ENCODE peak calls at places on chromosome 20, in five cellular contexts. J, W, G, T and X are unnamed samples. For H3K27me3, the result is how much of the 10 kb centered on the place peaks cover.

GRCh38 chr20:54151073-54151436 is 22.7 kb downstream of the CYP24A1 start:
- DNase-seq in J (no peak), W (no peak), G (no peak), T (no peak), X (no peak)

GRCh38 chr20:19495905-19496703 is 262.0 kb upstream of the RIN2 start:
- DNase-seq in J (no peak), W (no peak), G (no peak), T (no peak), X (no peak)

GRCh38 chr20:44548171-44548678 is 26.4 kb upstream of the SERINC3 start:
- DNase-seq in J (no peak), W (no peak), G (no peak), T (no peak), X (no peak)

GRCh38 chr20:53425481-53425880 is 168.2 kb downstream of the ZNF217 start:
- DNase-seq in J (no peak), W (no peak), G (no peak), T (no peak), X (no peak)

GRCh38 chr20:3966571-3966970 is 48.8 kb downstream of the RNF24 start:
- DNase-seq in J (no peak), W (no peak), G (no peak), T (no peak), X (no peak)

GRCh38 chr20:53738039-53738944 is 144.7 kb upstream of the ZNF217 start:
- DNase-seq in J (no peak), W (peak), G (peak), T (peak), X (peak)

GRCh38 chr20:62143118-62143975 is at the start of the genes PSMA7 and SS18L1:
- DNase-seq in J (peak), W (peak), G (peak), T (peak), X (peak)

GRCh38 chr20:13325033-13325432 is 104.0 kb downstream of the ISM1 start:
- DNase-seq in J (peak), W (no peak), G (no peak), T (peak), X (no peak)

GRCh38 chr20:52840041-52840440 is 132.1 kb upstream of the TSHZ2 start:
- DNase-seq in J (no peak), W (no peak), G (no peak), T (no peak), X (no peak)

GRCh38 chr20:37095108-37095608 is 639 bp downstream of the RBL1 start:
- DNase-seq in J (no peak), W (no peak), G (peak), T (no peak), X (no peak)

GRCh38 chr20:9241232-9241692 is 172.4 kb downstream of the PLCB4 start:
- DNase-seq in J (peak), W (no peak), G (peak), T (peak), X (no peak)

GRCh38 chr20:32282461-32282860 is 5.0 kb downstream of the KIF3B start:
- DNase-seq in J (no peak), W (no peak), G (no peak), T (no peak), X (peak)

GRCh38 chr20:58251979-58252591 is 23.6 kb upstream of the ANKRD60 start:
- DNase-seq in J (peak), W (no peak), G (no peak), T (peak), X (no peak)

GRCh38 chr20:11271920-11272594 is 598.3 kb upstream of the JAG1 start:
- DNase-seq in J (no peak), W (no peak), G (no peak), T (no peak), X (no peak)

GRCh38 chr20:35120012-35120701 is 27.0 kb downstream of the EDEM2 start:
- DNase-seq in J (no peak), W (no peak), G (no peak), T (peak), X (no peak)

GRCh38 chr20:3595541-3595940 is 67.7 kb downstream of the GFRA4 start:
- DNase-seq in J (no peak), W (no peak), G (no peak), T (no peak), X (no peak)

GRCh38 chr20:44901972-44902371 is 7.9 kb upstream of the PABPC1L start:
- DNase-seq in J (no peak), W (no peak), G (no peak), T (peak), X (no peak)

GRCh38 chr20:48275325-48275724 is 490.0 kb upstream of the SULF2 start:
- DNase-seq in J (no peak), W (no peak), G (no peak), T (no peak), X (no peak)

GRCh38 chr20:235891-236290 is 8.8 kb downstream of the DEFB129 start:
- DNase-seq in J (no peak), W (no peak), G (no peak), T (no peak), X (no peak)

DNA sequence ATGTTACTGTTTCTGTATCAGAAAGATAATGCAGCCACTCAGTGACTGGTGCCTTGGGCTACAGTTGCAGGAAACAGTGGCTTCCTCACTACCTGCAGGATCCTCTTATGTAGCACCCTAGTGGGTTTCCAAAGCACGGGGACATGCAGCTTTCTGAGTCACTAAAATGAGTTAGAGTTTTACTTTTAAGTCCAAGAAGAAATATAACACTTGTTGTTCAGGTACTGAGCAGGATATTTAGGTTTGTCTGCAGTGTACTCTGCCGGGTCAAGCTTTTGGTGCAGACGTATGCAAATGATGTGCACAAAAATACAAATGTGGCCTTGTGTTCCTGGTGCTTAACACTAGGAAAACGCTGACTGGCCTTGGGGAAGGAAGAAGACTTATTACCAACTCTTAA is 22.0 kb downstream of the ACSS1 start:
- DNase-seq in J (no peak), W (no peak), G (no peak), T (no peak), X (no peak)
- TF ChIP-seq POLR2A in J (no peak), W (no peak), G (no peak), T (no peak), X (no peak)

GRCh38 chr20:60085551-60086132 is 127.4 kb downstream of the CDH26 start:
- DNase-seq in J (no peak), W (no peak), G (no peak), T (no peak), X (no peak)
- H3K27me3 ChIP-seq in J (under half), W (under half), G (under half), T (under half), X (under half)

GRCh38 chr20:63424613-63425012 is 47.8 kb downstream of the KCNQ2 start:
- DNase-seq in J (no peak), W (no peak), G (no peak), T (no peak), X (no peak)
- H3K27ac ChIP-seq in J (no peak), W (no peak), G (no peak), T (no peak), X (no peak)

GRCh38 chr20:25296094-25297093 is 48.5 kb downstream of the PYGB start:
- DNase-seq in J (no peak), W (peak), G (peak), T (peak), X (no peak)
- TF ChIP-seq POLR2A in J (no peak), W (no peak), G (no peak), T (no peak), X (no peak)

DNA sequence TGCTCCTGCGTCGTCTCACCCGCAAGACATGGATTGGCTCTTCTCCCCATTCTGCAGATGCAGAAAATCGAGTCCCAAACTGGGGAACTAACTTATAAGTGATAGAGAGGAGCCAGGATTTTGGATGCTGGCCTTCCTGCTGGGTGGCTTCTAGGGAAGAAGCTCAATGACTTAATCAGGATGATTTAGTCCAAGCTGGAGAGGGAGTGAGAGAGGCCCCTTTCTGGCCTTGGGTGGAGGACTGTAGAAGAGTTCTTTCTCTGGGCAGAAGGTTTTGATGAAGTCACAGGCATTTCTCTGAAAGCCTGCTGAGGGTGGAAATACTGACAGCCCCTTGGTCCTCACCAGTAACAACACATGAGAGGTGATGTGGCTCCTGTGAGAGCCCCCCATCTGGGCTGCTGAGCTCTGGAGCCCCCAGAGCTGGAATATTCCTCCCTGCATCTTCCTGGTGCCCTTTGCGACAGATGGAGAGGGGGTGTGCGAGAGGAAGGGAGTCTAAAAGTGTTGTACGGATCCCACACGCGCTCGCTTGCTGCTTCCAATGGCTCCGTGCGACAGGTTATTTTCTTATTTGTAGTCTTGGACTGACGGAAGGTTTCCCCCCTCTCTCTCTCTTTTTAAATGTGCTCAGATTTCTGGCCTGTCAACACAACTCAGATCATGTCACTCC is 3.4 kb downstream of the SIRPA start:
- DNase-seq in J (no peak), W (no peak), G (no peak), T (no peak), X (no peak)
- H3K27me3 ChIP-seq in J (under half), W (under half), G (under half), T (under half), X (under half)

GRCh38 chr20:45919536-45919933 is 7.6 kb upstream of the PLTP start:
- DNase-seq in J (no peak), W (peak), G (peak), T (peak), X (no peak)

GRCh38 chr20:45918779-45919535 is 7.0 kb upstream of the PLTP start:
- DNase-seq in J (no peak), W (no peak), G (no peak), T (peak), X (no peak)

GRCh38 chr20:45921618-45922189 is 9.7 kb upstream of the PLTP start:
- DNase-seq in J (no peak), W (no peak), G (no peak), T (peak), X (no peak)

GRCh38 chr20:45919951-45920794 is 8.2 kb upstream of the PLTP start:
- DNase-seq in J (no peak), W (no peak), G (no peak), T (peak), X (no peak)

DNA sequence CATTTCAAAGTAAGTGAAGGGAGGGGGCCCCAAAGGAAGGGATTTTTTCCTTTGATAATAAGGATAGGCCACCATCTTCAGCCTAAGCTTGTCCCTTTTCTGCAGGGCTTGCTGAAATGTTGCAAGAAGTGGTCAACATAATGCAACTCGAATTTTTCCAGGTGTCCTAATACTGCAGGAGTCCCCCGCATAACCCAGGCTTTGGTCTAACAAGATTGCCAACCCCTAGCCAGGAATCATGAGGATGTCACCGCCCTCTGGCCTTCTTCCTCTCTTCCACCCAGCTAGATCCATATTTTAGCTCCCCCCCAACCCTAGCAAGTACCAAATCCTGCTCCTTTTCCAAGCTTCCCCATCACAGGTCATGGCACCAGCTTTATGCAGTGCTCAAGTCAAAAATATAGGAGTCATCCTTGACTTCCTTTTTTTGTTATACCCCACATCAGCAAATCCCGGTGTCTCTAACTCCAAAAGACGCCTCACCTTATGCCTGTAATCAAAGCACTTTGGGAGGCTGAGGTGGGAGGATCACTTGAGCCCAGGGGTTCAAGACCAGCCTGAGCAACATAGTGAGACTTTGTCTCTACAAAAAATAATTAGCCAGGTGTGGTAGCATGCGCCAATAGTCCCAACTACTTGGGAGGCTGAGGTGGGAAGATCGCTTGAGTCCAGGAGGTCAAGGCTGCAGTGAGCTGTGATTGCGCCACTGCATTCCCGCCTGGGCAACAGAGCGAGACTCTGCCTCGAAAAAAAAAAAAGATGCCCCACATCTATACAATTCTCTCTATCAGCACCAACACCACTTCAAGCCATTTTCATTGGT is 9.1 kb upstream of the PLTP start:
- DNase-seq in J (no peak), W (no peak), G (no peak), T (no peak), X (no peak)
- H3K27ac ChIP-seq in J (no peak), W (no peak), G (peak), T (peak), X (peak)

DNA sequence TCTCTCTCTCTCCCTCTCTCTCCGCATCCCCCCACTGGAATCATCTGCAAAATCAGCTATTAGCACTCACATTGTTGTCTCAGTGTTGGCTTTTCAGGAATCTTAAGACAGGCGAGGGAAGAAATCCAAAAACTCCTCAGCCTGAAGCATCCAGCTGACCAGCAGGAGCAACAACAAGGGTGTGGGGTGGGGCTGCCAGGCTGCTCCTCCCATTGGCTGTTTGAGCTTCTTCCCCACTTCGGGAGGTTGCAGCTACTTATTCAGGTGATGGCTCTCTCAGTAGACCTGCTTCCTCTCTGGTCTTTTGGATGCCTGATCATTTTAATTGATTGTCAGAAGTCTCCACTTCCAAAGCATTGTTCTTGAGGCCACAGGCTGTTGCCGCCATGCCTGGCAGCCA is 24.1 kb upstream of the SLC32A1 start:
- DNase-seq in J (no peak), W (no peak), G (no peak), T (no peak), X (no peak)
- TF ChIP-seq POLR2A in J (no peak), W (no peak), G (no peak), T (no peak), X (no peak)

GRCh38 chr20:51158226-51158625 is 135.3 kb upstream of the KCNG1 start:
- DNase-seq in J (no peak), W (no peak), G (no peak), T (no peak), X (no peak)

GRCh38 chr20:51159303-51159702 is 136.4 kb upstream of the KCNG1 start:
- DNase-seq in J (no peak), W (no peak), G (no peak), T (no peak), X (no peak)

GRCh38 chr20:51162015-51162414 is 139.1 kb upstream of the KCNG1 start:
- DNase-seq in J (no peak), W (no peak), G (no peak), T (no peak), X (no peak)

GRCh38 chr20:51160011-51160410 is 137.1 kb upstream of the KCNG1 start:
- DNase-seq in J (no peak), W (no peak), G (no peak), T (no peak), X (no peak)

GRCh38 chr20:51160821-51161220 is 137.9 kb upstream of the KCNG1 start:
- DNase-seq in J (no peak), W (no peak), G (no peak), T (no peak), X (no peak)
- H3K27me3 ChIP-seq in J (half or more), W (under half), G (under half), T (half or more), X (under half)

GRCh38 chr20:49691818-49692568 is 21.7 kb downstream of the B4GALT5 start:
- DNase-seq in J (no peak), W (no peak), G (no peak), T (no peak), X (no peak)

GRCh38 chr20:49692941-49693340 is 20.7 kb downstream of the B4GALT5 start:
- DNase-seq in J (no peak), W (no peak), G (no peak), T (no peak), X (no peak)

GRCh38 chr20:49687595-49688567 is 25.8 kb downstream of the B4GALT5 start:
- DNase-seq in J (no peak), W (no peak), G (no peak), T (no peak), X (peak)

GRCh38 chr20:49693435-49694171 is 20.1 kb downstream of the B4GALT5 start:
- DNase-seq in J (no peak), W (no peak), G (no peak), T (no peak), X (no peak)

DNA sequence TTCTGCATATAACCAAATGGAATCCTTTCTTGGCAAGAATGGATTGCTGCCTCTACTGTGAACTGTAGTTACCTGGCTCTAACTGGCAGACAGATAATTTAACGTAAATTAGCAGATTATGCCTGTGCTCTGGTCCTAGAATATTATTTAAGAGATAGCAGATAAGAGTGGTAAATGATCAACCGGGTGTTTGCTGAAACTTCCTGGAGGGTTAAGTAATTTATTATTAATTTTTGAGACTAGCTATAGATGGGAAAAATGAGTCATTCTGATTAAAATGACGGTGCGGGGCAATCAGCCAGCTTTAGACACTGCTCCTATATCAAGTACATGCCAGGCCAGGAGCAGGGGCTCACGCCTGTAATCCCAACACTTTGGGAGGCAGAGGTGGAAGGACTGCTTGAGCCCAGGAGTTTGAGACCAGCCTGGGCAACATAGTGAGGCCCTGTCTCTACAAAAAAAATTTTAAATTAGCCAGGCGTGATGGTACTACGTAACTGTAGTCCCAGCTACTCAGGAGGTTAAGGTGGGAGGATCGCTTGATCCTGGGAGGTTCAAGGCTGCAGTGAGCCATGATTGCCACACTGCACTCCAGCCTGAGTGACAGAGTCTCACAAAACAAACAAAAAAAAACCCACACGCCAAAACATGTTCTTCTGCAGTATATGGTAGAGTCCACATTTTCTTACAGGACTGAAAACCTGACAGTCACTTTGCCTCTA is 22.6 kb downstream of the B4GALT5 start:
- DNase-seq in J (peak), W (no peak), G (no peak), T (peak), X (peak)
- H3K27ac ChIP-seq in J (peak), W (no peak), G (peak), T (no peak), X (peak)

GRCh38 chr20:63216849-63217471 is 1.0 kb upstream of the YTHDF1 start:
- DNase-seq in J (no peak), W (no peak), G (no peak), T (no peak), X (no peak)

GRCh38 chr20:63217706-63218105 is 1.8 kb upstream of the YTHDF1 start:
- DNase-seq in J (no peak), W (peak), G (no peak), T (no peak), X (no peak)

GRCh38 chr20:63215101-63216040 is 560 bp downstream of the YTHDF1 start:
- DNase-seq in J (no peak), W (no peak), G (peak), T (peak), X (no peak)

GRCh38 chr20:63214514-63214913 is 1.4 kb downstream of the YTHDF1 start:
- DNase-seq in J (no peak), W (no peak), G (no peak), T (no peak), X (no peak)

GRCh38 chr20:63216041-63216848 is at the start of gene YTHDF1:
- DNase-seq in J (peak), W (peak), G (peak), T (peak), X (peak)
- TF ChIP-seq POLR2A in J (peak), W (peak), G (peak), T (peak), X (peak)